ENCODE peak calls at places on chromosomes 4 and X, in four cellular contexts. One of them, this sample, is unnamed. For H3K36me3, the result is how much of the 10 kb centered on the place peaks cover.

GRCh38 chrX:31212856-31213748 is 141.3 kb upstream of the FTHL17 start:
- DNase-seq in IMR-90: no peak
- DNase-seq in SK-N-SH: no peak
- DNase-seq in H1: no peak
- DNase-seq in this sample: no peak

GRCh38 chrX:101263766-101264165 is 27.4 kb downstream of the TAF7L start:
- DNase-seq in IMR-90: no peak
- DNase-seq in SK-N-SH: no peak
- DNase-seq in H1: no peak
- DNase-seq in this sample: no peak

GRCh38 chr4:34183916-34184315 is 2060.4 kb downstream of the ARAP2 start:
- DNase-seq in IMR-90: no peak
- DNase-seq in SK-N-SH: no peak
- DNase-seq in H1: no peak
- DNase-seq in this sample: no peak

GRCh38 chr4:89123418-89123817 is 12.1 kb downstream of the TIGD2 start:
- DNase-seq in IMR-90: peak
- DNase-seq in SK-N-SH: no peak
- DNase-seq in H1: no peak
- DNase-seq in this sample: peak

GRCh38 chrX:1657367-1658082 is 42.7 kb downstream of the ASMT start:
- DNase-seq in IMR-90: no peak
- DNase-seq in SK-N-SH: no peak
- DNase-seq in H1: no peak
- DNase-seq in this sample: no peak

GRCh38 chr4:153151535-153152452 is 52.4 kb upstream of the TRIM2 start:
- DNase-seq in IMR-90: peak
- DNase-seq in SK-N-SH: peak
- DNase-seq in H1: no peak
- DNase-seq in this sample: no peak

GRCh38 chr4:89549907-89550306 is 242.3 kb upstream of the GPRIN3 start:
- DNase-seq in IMR-90: peak
- DNase-seq in SK-N-SH: no peak
- DNase-seq in H1: no peak
- DNase-seq in this sample: no peak

GRCh38 chrX:13507893-13508292 is 61.5 kb upstream of the EGFL6 start:
- DNase-seq in IMR-90: no peak
- DNase-seq in SK-N-SH: no peak
- DNase-seq in H1: no peak
- DNase-seq in this sample: no peak

GRCh38 chr4:42555828-42556227 is 101.1 kb downstream of the ATP8A1 start:
- DNase-seq in IMR-90: no peak
- DNase-seq in SK-N-SH: no peak
- DNase-seq in H1: no peak
- DNase-seq in this sample: no peak

GRCh38 chrX:49932786-49933185 is 10.4 kb downstream of the CLCN5 start:
- DNase-seq in IMR-90: no peak
- DNase-seq in SK-N-SH: no peak
- DNase-seq in H1: no peak
- DNase-seq in this sample: no peak

GRCh38 chrX:155071694-155072215 is 447 bp downstream of the BRCC3 start:
- DNase-seq in IMR-90: no peak
- DNase-seq in SK-N-SH: no peak
- DNase-seq in H1: no peak
- DNase-seq in this sample: no peak

GRCh38 chr4:153809916-153810810 is 21.3 kb upstream of the SFRP2 start:
- DNase-seq in IMR-90: no peak
- DNase-seq in SK-N-SH: no peak
- DNase-seq in H1: no peak
- DNase-seq in this sample: no peak

GRCh38 chr4:1305781-1306455 is 16.2 kb downstream of the MAEA start:
- DNase-seq in IMR-90: no peak
- DNase-seq in SK-N-SH: no peak
- DNase-seq in H1: no peak
- DNase-seq in this sample: no peak

GRCh38 chr4:38151870-38152269 is 191.7 kb downstream of the PTTG2 start:
- DNase-seq in IMR-90: no peak
- DNase-seq in SK-N-SH: no peak
- DNase-seq in H1: no peak
- DNase-seq in this sample: no peak

GRCh38 chr4:1463088-1463926 is 57.1 kb upstream of the NKX1-1 start:
- DNase-seq in IMR-90: peak
- DNase-seq in SK-N-SH: peak
- DNase-seq in H1: no peak
- DNase-seq in this sample: no peak

GRCh38 chrX:111168314-111168713 is 72.3 kb downstream of the PAK3 start:
- DNase-seq in IMR-90: peak
- DNase-seq in SK-N-SH: peak
- DNase-seq in H1: no peak
- DNase-seq in this sample: peak

GRCh38 chr4:6426571-6427438 is 45.6 kb downstream of the PPP2R2C start:
- DNase-seq in IMR-90: no peak
- DNase-seq in SK-N-SH: no peak
- DNase-seq in H1: no peak
- DNase-seq in this sample: no peak

GRCh38 chr4:9976781-9977180 is 44.5 kb downstream of the SLC2A9 start:
- DNase-seq in IMR-90: no peak
- DNase-seq in SK-N-SH: no peak
- DNase-seq in H1: no peak
- DNase-seq in this sample: no peak

GRCh38 chr4:78551420-78552351 is at the start of gene ANXA3:
- DNase-seq in IMR-90: no peak
- DNase-seq in SK-N-SH: peak
- DNase-seq in H1: no peak
- DNase-seq in this sample: no peak

GRCh38 chr4:92618968-92619367 is 315.2 kb downstream of the GRID2 start:
- DNase-seq in IMR-90: peak
- DNase-seq in SK-N-SH: no peak
- DNase-seq in H1: no peak
- DNase-seq in this sample: no peak

GRCh38 chr4:131459430-131460101 is 1689.5 kb upstream of the PCDH10 start:
- DNase-seq in IMR-90: no peak
- DNase-seq in SK-N-SH: no peak
- DNase-seq in H1: no peak
- DNase-seq in this sample: no peak

GRCh38 chr4:47215759-47216158 is 184.4 kb downstream of the GABRB1 start:
- DNase-seq in IMR-90: peak
- DNase-seq in SK-N-SH: no peak
- DNase-seq in H1: no peak
- DNase-seq in this sample: no peak

GRCh38 chr4:104896623-104897296 is 249.9 kb upstream of the TET2 start:
- DNase-seq in IMR-90: no peak
- DNase-seq in SK-N-SH: no peak
- DNase-seq in H1: no peak
- DNase-seq in this sample: no peak

GRCh38 chr4:39544580-39545315 is 17.5 kb upstream of the UGDH start:
- DNase-seq in IMR-90: peak
- DNase-seq in SK-N-SH: no peak
- DNase-seq in H1: no peak
- DNase-seq in this sample: no peak

GRCh38 chr4:69718376-69719293 is 41.8 kb downstream of the SULT1B1 start:
- DNase-seq in IMR-90: peak
- DNase-seq in SK-N-SH: no peak
- DNase-seq in H1: no peak
- DNase-seq in this sample: no peak

GRCh38 chr4:6322761-6323566 is 53.3 kb downstream of the WFS1 start:
- DNase-seq in IMR-90: no peak
- DNase-seq in SK-N-SH: no peak
- DNase-seq in H1: no peak
- DNase-seq in this sample: peak

GRCh38 chr4:74045247-74045646 is 6.8 kb upstream of the CXCL3 start:
- DNase-seq in IMR-90: no peak
- DNase-seq in SK-N-SH: no peak
- DNase-seq in H1: no peak
- DNase-seq in this sample: no peak

GRCh38 chr4:100391086-100391485 is 126.7 kb downstream of the EMCN start:
- DNase-seq in IMR-90: no peak
- DNase-seq in SK-N-SH: no peak
- DNase-seq in H1: no peak
- DNase-seq in this sample: no peak

GRCh38 chrX:68428431-68428830 is 4.9 kb downstream of the OPHN1 start:
- DNase-seq in IMR-90: peak
- DNase-seq in SK-N-SH: no peak
- DNase-seq in H1: no peak
- DNase-seq in this sample: no peak

GRCh38 chrX:68432648-68433047 is 647 bp downstream of the OPHN1 start:
- DNase-seq in IMR-90: peak
- DNase-seq in SK-N-SH: peak
- DNase-seq in H1: no peak
- DNase-seq in this sample: no peak

GRCh38 chrX:68431836-68432235 is 1.5 kb downstream of the OPHN1 start:
- DNase-seq in IMR-90: peak
- DNase-seq in SK-N-SH: no peak
- DNase-seq in H1: no peak
- DNase-seq in this sample: no peak

GRCh38 chrX:68433155-68433980 is at the start of gene OPHN1:
- DNase-seq in IMR-90: peak
- DNase-seq in SK-N-SH: peak
- DNase-seq in H1: peak
- DNase-seq in this sample: peak

DNA sequence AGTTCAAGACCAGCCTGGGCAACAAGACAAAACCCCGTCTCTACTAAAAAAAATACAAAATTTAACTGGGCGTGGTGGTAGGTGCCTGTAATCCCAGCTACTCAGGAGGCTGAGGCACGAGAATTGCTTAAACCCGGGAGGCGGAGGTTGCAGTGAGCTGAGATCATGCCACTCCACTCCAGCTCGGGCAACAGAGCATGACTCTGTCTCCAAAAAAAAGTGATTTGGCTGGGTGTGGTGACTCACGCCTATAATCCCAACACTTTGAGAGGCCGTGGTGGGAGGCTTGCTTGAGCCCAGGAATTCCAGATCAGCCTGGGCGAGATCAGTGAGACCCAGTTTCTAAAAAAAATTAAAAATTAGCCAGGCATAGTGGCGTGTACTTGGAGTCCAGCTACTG is 4.1 kb downstream of the OPHN1 start:
- DNase-seq in IMR-90: no peak
- DNase-seq in SK-N-SH: no peak
- DNase-seq in H1: no peak
- DNase-seq in this sample: no peak
- H3K4me2 ChIP-seq in IMR-90: no peak
- H3K4me2 ChIP-seq in SK-N-SH: no peak
- H3K4me2 ChIP-seq in H1: no peak
- H3K4me2 ChIP-seq in this sample: no peak

DNA sequence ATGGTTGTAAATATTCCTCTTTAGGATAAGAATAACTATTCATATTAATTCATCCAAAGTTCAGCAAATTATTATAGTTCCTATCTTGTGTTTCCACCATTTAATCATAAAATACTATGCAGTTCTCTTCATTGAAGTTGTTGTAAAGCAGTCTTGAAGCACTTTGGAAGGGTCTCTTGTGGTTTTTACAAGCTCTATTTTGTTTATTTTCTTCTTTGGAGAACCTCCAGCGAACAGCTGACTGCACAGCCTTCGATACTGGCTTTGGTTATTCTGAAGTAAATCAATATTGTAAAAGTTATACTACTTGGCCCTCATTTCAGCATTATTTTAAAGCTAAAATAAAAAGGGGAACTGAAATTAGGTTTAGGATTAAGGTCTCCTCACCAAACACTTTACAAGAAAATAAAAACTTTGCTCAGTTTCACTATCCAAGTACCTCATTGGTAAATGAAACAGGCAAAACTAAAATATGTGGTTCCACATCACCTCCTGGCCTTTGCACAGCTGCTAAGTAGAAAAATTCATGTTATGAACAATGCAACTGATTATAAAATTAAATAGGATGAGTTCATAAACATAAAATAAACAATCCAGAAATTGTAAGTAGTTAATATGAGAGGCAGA is 1629.2 kb upstream of the ADGRL3 start:
- DNase-seq in IMR-90: no peak
- DNase-seq in SK-N-SH: no peak
- DNase-seq in H1: no peak
- DNase-seq in this sample: no peak
- TF ChIP-seq USF2 in IMR-90: no peak
- TF ChIP-seq USF2 in SK-N-SH: no peak
- TF ChIP-seq USF2 in H1: no peak
- TF ChIP-seq USF2 in this sample: no peak

DNA sequence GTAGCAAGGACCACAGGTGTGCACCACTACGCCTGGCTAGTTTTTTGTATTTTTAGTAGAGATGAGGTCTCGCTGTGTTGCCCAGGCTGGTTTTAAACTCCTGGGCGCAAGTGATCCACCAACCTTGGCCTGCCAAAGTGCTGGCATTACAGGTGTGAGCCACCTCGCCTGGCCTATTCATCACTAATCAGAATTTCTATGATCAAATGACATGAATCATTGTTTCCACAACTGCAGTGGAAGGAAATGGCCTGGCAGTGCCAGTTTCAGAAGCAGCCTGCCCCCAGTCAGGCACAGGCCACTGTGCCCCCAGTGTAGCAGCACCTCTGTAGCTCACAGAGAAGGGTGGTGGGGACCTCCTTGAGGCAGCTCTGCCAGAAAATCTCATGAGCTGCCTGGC is 66.0 kb upstream of the MSANTD1 start:
- DNase-seq in IMR-90: no peak
- DNase-seq in SK-N-SH: no peak
- DNase-seq in H1: no peak
- DNase-seq in this sample: no peak
- H3K36me3 ChIP-seq in IMR-90: under half
- H3K36me3 ChIP-seq in SK-N-SH: under half
- H3K36me3 ChIP-seq in H1: under half
- H3K36me3 ChIP-seq in this sample: under half

GRCh38 chr4:80948161-80948560 is 82.3 kb upstream of the BMP3 start:
- DNase-seq in IMR-90: no peak
- DNase-seq in SK-N-SH: no peak
- DNase-seq in H1: no peak
- DNase-seq in this sample: no peak
- H3K4me2 ChIP-seq in IMR-90: no peak
- H3K4me2 ChIP-seq in SK-N-SH: no peak
- H3K4me2 ChIP-seq in H1: no peak
- H3K4me2 ChIP-seq in this sample: no peak

GRCh38 chrX:45722471-45722870 is 521.8 kb upstream of the DIPK2B start:
- DNase-seq in IMR-90: peak
- DNase-seq in SK-N-SH: no peak
- DNase-seq in H1: no peak
- DNase-seq in this sample: no peak
- TF ChIP-seq USF2 in IMR-90: no peak
- TF ChIP-seq USF2 in SK-N-SH: no peak
- TF ChIP-seq USF2 in H1: no peak
- TF ChIP-seq USF2 in this sample: no peak

GRCh38 chr4:108168672-108169562 is at the start of gene LEF1:
- DNase-seq in IMR-90: peak
- DNase-seq in SK-N-SH: peak
- DNase-seq in H1: peak
- DNase-seq in this sample: no peak

GRCh38 chr4:108170729-108171540 is 2.2 kb upstream of the LEF1 start:
- DNase-seq in IMR-90: no peak
- DNase-seq in SK-N-SH: no peak
- DNase-seq in H1: no peak
- DNase-seq in this sample: no peak

GRCh38 chr4:108171541-108172230 is 3.0 kb upstream of the LEF1 start:
- DNase-seq in IMR-90: no peak
- DNase-seq in SK-N-SH: peak
- DNase-seq in H1: no peak
- DNase-seq in this sample: no peak

GRCh38 chr4:108168213-108168671 is 490 bp downstream of the LEF1 start:
- DNase-seq in IMR-90: peak
- DNase-seq in SK-N-SH: no peak
- DNase-seq in H1: no peak
- DNase-seq in this sample: no peak

GRCh38 chr4:108169639-108170038 is 907 bp upstream of the LEF1 start:
- DNase-seq in IMR-90: no peak
- DNase-seq in SK-N-SH: no peak
- DNase-seq in H1: no peak
- DNase-seq in this sample: no peak
- H3K36me3 ChIP-seq in IMR-90: under half
- H3K36me3 ChIP-seq in SK-N-SH: under half
- H3K36me3 ChIP-seq in H1: under half
- H3K36me3 ChIP-seq in this sample: under half